ENCODE peak calls at places on chromosomes 16 and 17, in nine cellular contexts. One of them, this sample, is unnamed.

GRCh38 chr17:42698736-42699414 is 16.5 kb downstream of the CNTNAP1 start:
- DNase-seq in fibroblast of lung: peak
- DNase-seq in body of pancreas: no peak
- DNase-seq in OCI-LY7: no peak
- DNase-seq in mammary epithelial cell: no peak
- DNase-seq in GM13977: no peak
- DNase-seq in BE2C: peak
- DNase-seq in lower leg skin: no peak
- DNase-seq in CD8-positive, alpha-beta T cell: no peak
- DNase-seq in this sample: no peak

GRCh38 chr17:50283246-50283645 is 9.0 kb downstream of the TMEM92 start:
- DNase-seq in CD8-positive, alpha-beta T cell: no peak
- DNase-seq in lower leg skin: no peak
- DNase-seq in BE2C: no peak
- DNase-seq in body of pancreas: no peak
- DNase-seq in GM13977: peak
- DNase-seq in mammary epithelial cell: no peak
- DNase-seq in fibroblast of lung: no peak
- DNase-seq in OCI-LY7: no peak
- DNase-seq in this sample: no peak

GRCh38 chr17:29659155-29659554 is 36.4 kb upstream of the CORO6 start:
- DNase-seq in BE2C: no peak
- DNase-seq in GM13977: no peak
- DNase-seq in OCI-LY7: no peak
- DNase-seq in CD8-positive, alpha-beta T cell: no peak
- DNase-seq in fibroblast of lung: no peak
- DNase-seq in mammary epithelial cell: no peak
- DNase-seq in lower leg skin: no peak
- DNase-seq in body of pancreas: no peak
- DNase-seq in this sample: no peak

GRCh38 chr16:11621920-11622651 is 35.4 kb upstream of the LITAF start:
- DNase-seq in fibroblast of lung: peak
- DNase-seq in OCI-LY7: peak
- DNase-seq in CD8-positive, alpha-beta T cell: peak
- DNase-seq in body of pancreas: no peak
- DNase-seq in BE2C: no peak
- DNase-seq in GM13977: no peak
- DNase-seq in lower leg skin: no peak
- DNase-seq in mammary epithelial cell: no peak
- DNase-seq in this sample: peak

GRCh38 chr16:56950881-56951771 is 10.6 kb upstream of the CETP start:
- DNase-seq in mammary epithelial cell: peak
- DNase-seq in fibroblast of lung: no peak
- DNase-seq in OCI-LY7: peak
- DNase-seq in body of pancreas: peak
- DNase-seq in CD8-positive, alpha-beta T cell: peak
- DNase-seq in BE2C: peak
- DNase-seq in lower leg skin: no peak
- DNase-seq in GM13977: peak
- DNase-seq in this sample: peak

GRCh38 chr17:66855204-66855603 is 20.3 kb downstream of the CACNG5 start:
- DNase-seq in GM13977: no peak
- DNase-seq in lower leg skin: no peak
- DNase-seq in OCI-LY7: no peak
- DNase-seq in body of pancreas: no peak
- DNase-seq in CD8-positive, alpha-beta T cell: no peak
- DNase-seq in fibroblast of lung: no peak
- DNase-seq in BE2C: no peak
- DNase-seq in mammary epithelial cell: no peak
- DNase-seq in this sample: no peak

GRCh38 chr17:68053237-68054030 is 17.9 kb downstream of the KPNA2 start:
- DNase-seq in body of pancreas: no peak
- DNase-seq in CD8-positive, alpha-beta T cell: no peak
- DNase-seq in mammary epithelial cell: no peak
- DNase-seq in fibroblast of lung: peak
- DNase-seq in BE2C: no peak
- DNase-seq in OCI-LY7: no peak
- DNase-seq in lower leg skin: peak
- DNase-seq in GM13977: no peak
- DNase-seq in this sample: no peak

GRCh38 chr16:89623511-89624232 is 10.2 kb downstream of the DPEP1 start:
- DNase-seq in lower leg skin: no peak
- DNase-seq in mammary epithelial cell: no peak
- DNase-seq in BE2C: peak
- DNase-seq in CD8-positive, alpha-beta T cell: no peak
- DNase-seq in OCI-LY7: no peak
- DNase-seq in body of pancreas: no peak
- DNase-seq in fibroblast of lung: no peak
- DNase-seq in GM13977: no peak
- DNase-seq in this sample: no peak

GRCh38 chr16:49964316-49964715 is 60.7 kb upstream of the CNEP1R1 start:
- DNase-seq in GM13977: no peak
- DNase-seq in CD8-positive, alpha-beta T cell: no peak
- DNase-seq in OCI-LY7: no peak
- DNase-seq in BE2C: no peak
- DNase-seq in body of pancreas: no peak
- DNase-seq in lower leg skin: no peak
- DNase-seq in mammary epithelial cell: no peak
- DNase-seq in fibroblast of lung: no peak
- DNase-seq in this sample: no peak

GRCh38 chr16:50351116-50351515 is 17.7 kb downstream of the BRD7 start:
- DNase-seq in mammary epithelial cell: no peak
- DNase-seq in CD8-positive, alpha-beta T cell: no peak
- DNase-seq in lower leg skin: no peak
- DNase-seq in BE2C: no peak
- DNase-seq in OCI-LY7: no peak
- DNase-seq in fibroblast of lung: no peak
- DNase-seq in body of pancreas: no peak
- DNase-seq in GM13977: no peak
- DNase-seq in this sample: no peak

GRCh38 chr16:56600398-56600999 is 7.9 kb upstream of the MT2A start:
- DNase-seq in GM13977: peak
- DNase-seq in body of pancreas: peak
- DNase-seq in fibroblast of lung: peak
- DNase-seq in lower leg skin: peak
- DNase-seq in CD8-positive, alpha-beta T cell: no peak
- DNase-seq in OCI-LY7: peak
- DNase-seq in BE2C: peak
- DNase-seq in mammary epithelial cell: peak
- DNase-seq in this sample: peak

GRCh38 chr17:67568961-67569360 is 148.8 kb upstream of the NOL11 start:
- DNase-seq in OCI-LY7: peak
- DNase-seq in BE2C: no peak
- DNase-seq in CD8-positive, alpha-beta T cell: no peak
- DNase-seq in lower leg skin: no peak
- DNase-seq in GM13977: no peak
- DNase-seq in body of pancreas: no peak
- DNase-seq in mammary epithelial cell: no peak
- DNase-seq in fibroblast of lung: no peak
- DNase-seq in this sample: no peak

GRCh38 chr16:76571755-76572154 is 294.6 kb downstream of the CNTNAP4 start:
- DNase-seq in CD8-positive, alpha-beta T cell: no peak
- DNase-seq in BE2C: no peak
- DNase-seq in GM13977: no peak
- DNase-seq in lower leg skin: no peak
- DNase-seq in mammary epithelial cell: no peak
- DNase-seq in body of pancreas: no peak
- DNase-seq in OCI-LY7: no peak
- DNase-seq in fibroblast of lung: no peak
- DNase-seq in this sample: no peak

GRCh38 chr17:7060165-7060890 is 16.4 kb upstream of the SLC16A11 start:
- DNase-seq in GM13977: no peak
- DNase-seq in BE2C: no peak
- DNase-seq in OCI-LY7: no peak
- DNase-seq in body of pancreas: no peak
- DNase-seq in lower leg skin: no peak
- DNase-seq in CD8-positive, alpha-beta T cell: no peak
- DNase-seq in mammary epithelial cell: peak
- DNase-seq in fibroblast of lung: peak
- DNase-seq in this sample: no peak

GRCh38 chr16:77951788-77952187 is 70.6 kb upstream of the CLEC3A start:
- DNase-seq in OCI-LY7: peak
- DNase-seq in fibroblast of lung: no peak
- DNase-seq in body of pancreas: no peak
- DNase-seq in lower leg skin: no peak
- DNase-seq in BE2C: no peak
- DNase-seq in mammary epithelial cell: peak
- DNase-seq in CD8-positive, alpha-beta T cell: no peak
- DNase-seq in GM13977: peak
- DNase-seq in this sample: no peak

GRCh38 chr17:61495161-61495857 is 43.1 kb downstream of the TBX4 start:
- DNase-seq in body of pancreas: no peak
- DNase-seq in BE2C: no peak
- DNase-seq in fibroblast of lung: peak
- DNase-seq in CD8-positive, alpha-beta T cell: no peak
- DNase-seq in OCI-LY7: no peak
- DNase-seq in GM13977: no peak
- DNase-seq in lower leg skin: no peak
- DNase-seq in mammary epithelial cell: peak
- DNase-seq in this sample: no peak

GRCh38 chr16:50156590-50156989 is 3.5 kb downstream of the TENT4B start:
- DNase-seq in mammary epithelial cell: no peak
- DNase-seq in BE2C: no peak
- DNase-seq in GM13977: no peak
- DNase-seq in CD8-positive, alpha-beta T cell: no peak
- DNase-seq in fibroblast of lung: no peak
- DNase-seq in lower leg skin: no peak
- DNase-seq in OCI-LY7: no peak
- DNase-seq in body of pancreas: no peak
- DNase-seq in this sample: no peak

GRCh38 chr16:11094075-11094593 is 149.8 kb downstream of the CLEC16A start:
- DNase-seq in body of pancreas: no peak
- DNase-seq in mammary epithelial cell: peak
- DNase-seq in GM13977: peak
- DNase-seq in lower leg skin: no peak
- DNase-seq in OCI-LY7: peak
- DNase-seq in CD8-positive, alpha-beta T cell: no peak
- DNase-seq in BE2C: no peak
- DNase-seq in fibroblast of lung: peak
- DNase-seq in this sample: no peak

GRCh38 chr16:85868495-85868894 is 30.5 kb upstream of the IRF8 start:
- DNase-seq in GM13977: no peak
- DNase-seq in body of pancreas: no peak
- DNase-seq in BE2C: no peak
- DNase-seq in mammary epithelial cell: no peak
- DNase-seq in lower leg skin: no peak
- DNase-seq in CD8-positive, alpha-beta T cell: no peak
- DNase-seq in fibroblast of lung: no peak
- DNase-seq in OCI-LY7: no peak
- DNase-seq in this sample: no peak

GRCh38 chr17:76738468-76738850 is 540 bp downstream of the MFSD11 start:
- DNase-seq in lower leg skin: no peak
- DNase-seq in body of pancreas: no peak
- DNase-seq in OCI-LY7: peak
- DNase-seq in fibroblast of lung: peak
- DNase-seq in BE2C: no peak
- DNase-seq in GM13977: no peak
- DNase-seq in CD8-positive, alpha-beta T cell: no peak
- DNase-seq in mammary epithelial cell: no peak
- DNase-seq in this sample: no peak

GRCh38 chr16:84889066-84889465 is 69.3 kb downstream of the CRISPLD2 start:
- DNase-seq in mammary epithelial cell: no peak
- DNase-seq in CD8-positive, alpha-beta T cell: no peak
- DNase-seq in fibroblast of lung: no peak
- DNase-seq in lower leg skin: no peak
- DNase-seq in BE2C: no peak
- DNase-seq in GM13977: no peak
- DNase-seq in body of pancreas: no peak
- DNase-seq in OCI-LY7: peak
- DNase-seq in this sample: no peak

GRCh38 chr16:89357460-89357859 is 132.9 kb downstream of the ANKRD11 start:
- DNase-seq in fibroblast of lung: no peak
- DNase-seq in BE2C: peak
- DNase-seq in lower leg skin: no peak
- DNase-seq in body of pancreas: no peak
- DNase-seq in mammary epithelial cell: no peak
- DNase-seq in CD8-positive, alpha-beta T cell: no peak
- DNase-seq in GM13977: no peak
- DNase-seq in OCI-LY7: no peak
- DNase-seq in this sample: no peak

DNA sequence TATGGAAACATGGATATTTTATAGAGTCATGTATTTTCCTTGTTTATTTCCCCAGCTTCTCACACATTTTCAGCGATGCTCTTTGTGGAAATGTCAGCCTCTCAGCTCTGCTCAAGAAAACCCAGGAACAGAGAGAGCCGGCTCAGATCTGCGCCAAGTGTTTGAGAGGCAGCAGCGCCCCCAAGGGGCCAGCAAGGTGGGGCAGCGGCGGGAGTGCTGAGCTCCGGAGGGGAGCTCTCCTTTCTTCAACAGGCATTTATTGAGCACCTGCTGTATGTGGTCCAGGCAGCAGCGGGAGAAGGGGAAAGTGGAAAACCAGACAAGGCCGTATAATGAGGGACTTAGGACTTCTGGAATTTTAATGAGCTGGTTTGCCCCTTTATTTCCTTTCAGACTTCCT is 421.1 kb upstream of the C16orf82 start:
- DNase-seq in fibroblast of lung: no peak
- DNase-seq in body of pancreas: peak
- DNase-seq in OCI-LY7: peak
- DNase-seq in lower leg skin: no peak
- DNase-seq in GM13977: no peak
- DNase-seq in BE2C: no peak
- DNase-seq in CD8-positive, alpha-beta T cell: no peak
- DNase-seq in mammary epithelial cell: no peak
- DNase-seq in this sample: peak
- TF ChIP-seq CTCF in fibroblast of lung: no peak
- TF ChIP-seq CTCF in body of pancreas: no peak
- TF ChIP-seq CTCF in OCI-LY7: peak
- TF ChIP-seq CTCF in lower leg skin: no peak
- TF ChIP-seq CTCF in GM13977: peak
- TF ChIP-seq CTCF in BE2C: no peak
- TF ChIP-seq CTCF in CD8-positive, alpha-beta T cell: no peak
- TF ChIP-seq CTCF in mammary epithelial cell: no peak
- TF ChIP-seq CTCF in this sample: peak

GRCh38 chr16:46688657-46689491 is at the start of gene VPS35:
- DNase-seq in OCI-LY7: peak
- DNase-seq in lower leg skin: peak
- DNase-seq in BE2C: peak
- DNase-seq in GM13977: peak
- DNase-seq in fibroblast of lung: peak
- DNase-seq in CD8-positive, alpha-beta T cell: peak
- DNase-seq in mammary epithelial cell: peak
- DNase-seq in body of pancreas: peak
- DNase-seq in this sample: peak
- TF ChIP-seq CTCF in OCI-LY7: peak
- TF ChIP-seq CTCF in lower leg skin: no peak
- TF ChIP-seq CTCF in BE2C: no peak
- TF ChIP-seq CTCF in GM13977: no peak
- TF ChIP-seq CTCF in fibroblast of lung: no peak
- TF ChIP-seq CTCF in CD8-positive, alpha-beta T cell: no peak
- TF ChIP-seq CTCF in mammary epithelial cell: no peak
- TF ChIP-seq CTCF in body of pancreas: peak
- TF ChIP-seq CTCF in this sample: no peak

GRCh38 chr17:74437702-74438101 is 5.8 kb downstream of the GPRC5C start:
- DNase-seq in GM13977: no peak
- DNase-seq in body of pancreas: no peak
- DNase-seq in lower leg skin: no peak
- DNase-seq in OCI-LY7: peak
- DNase-seq in CD8-positive, alpha-beta T cell: no peak
- DNase-seq in mammary epithelial cell: no peak
- DNase-seq in BE2C: no peak
- DNase-seq in fibroblast of lung: no peak
- DNase-seq in this sample: no peak
- TF ChIP-seq CTCF in GM13977: peak
- TF ChIP-seq CTCF in body of pancreas: peak
- TF ChIP-seq CTCF in lower leg skin: no peak
- TF ChIP-seq CTCF in OCI-LY7: peak
- TF ChIP-seq CTCF in CD8-positive, alpha-beta T cell: peak
- TF ChIP-seq CTCF in mammary epithelial cell: peak
- TF ChIP-seq CTCF in BE2C: peak
- TF ChIP-seq CTCF in fibroblast of lung: no peak
- TF ChIP-seq CTCF in this sample: peak

GRCh38 chr16:106623-107324 is 28.7 kb downstream of the MPG start:
- DNase-seq in CD8-positive, alpha-beta T cell: peak
- DNase-seq in OCI-LY7: peak
- DNase-seq in body of pancreas: peak
- DNase-seq in fibroblast of lung: peak
- DNase-seq in lower leg skin: peak
- DNase-seq in mammary epithelial cell: peak
- DNase-seq in GM13977: peak
- DNase-seq in BE2C: peak
- DNase-seq in this sample: peak
- TF ChIP-seq CTCF in CD8-positive, alpha-beta T cell: peak
- TF ChIP-seq CTCF in OCI-LY7: peak
- TF ChIP-seq CTCF in body of pancreas: peak
- TF ChIP-seq CTCF in fibroblast of lung: peak
- TF ChIP-seq CTCF in lower leg skin: peak
- TF ChIP-seq CTCF in mammary epithelial cell: peak
- TF ChIP-seq CTCF in GM13977: peak
- TF ChIP-seq CTCF in BE2C: peak
- TF ChIP-seq CTCF in this sample: peak